ENCODE peak calls at places on chromosomes 11 and 22, in nine cellular contexts. I, R, D, W, N, K, A, M and S are unnamed samples.

GRCh38 chr22:25113316-25113721 is 86.3 kb upstream of the CRYBB3 start:
- DNase-seq in A (no peak), K (no peak), I (no peak), M (no peak), W (no peak), R (no peak), N (no peak), D (no peak), S (no peak)

GRCh38 chr11:48006301-48006992 is 26.1 kb downstream of the PTPRJ start:
- DNase-seq in D (no peak), A (no peak), I (no peak), K (no peak), N (no peak), R (peak), W (no peak), M (no peak), S (no peak)

GRCh38 chr22:32794449-32795213 is 6.9 kb upstream of the TIMP3 start:
- DNase-seq in D (no peak), N (no peak), A (peak), W (no peak), I (peak), R (no peak), K (no peak), M (no peak), S (no peak)

GRCh38 chr11:2273311-2273710 is 2.9 kb upstream of the ASCL2 start:
- DNase-seq in D (no peak), A (no peak), N (no peak), M (peak), W (no peak), K (no peak), I (no peak), R (no peak), S (no peak)

GRCh38 chr22:50308986-50309600 is 1.6 kb upstream of the PLXNB2 start:
- DNase-seq in M (no peak), D (no peak), A (no peak), K (no peak), I (no peak), N (no peak), W (no peak), R (no peak), S (no peak)

GRCh38 chr11:1837171-1838076 is 1.4 kb upstream of the TNNI2 start:
- DNase-seq in A (peak), R (peak), M (peak), K (peak), I (no peak), D (peak), W (peak), N (peak), S (peak)

GRCh38 chr11:44561275-44561781 is 4.1 kb upstream of the CD82 start:
- DNase-seq in R (no peak), D (no peak), A (no peak), W (no peak), N (no peak), M (no peak), K (no peak), I (no peak), S (no peak)

GRCh38 chr11:69207165-69207889 is 51.6 kb downstream of the SMIM38 start:
- DNase-seq in D (no peak), A (no peak), N (no peak), R (no peak), K (no peak), W (no peak), M (no peak), I (no peak), S (no peak)

GRCh38 chr22:20130739-20131592 is 638 bp upstream of the ZDHHC8 start:
- DNase-seq in K (peak), A (peak), D (peak), I (peak), R (peak), W (peak), M (peak), N (peak), S (peak)

GRCh38 chr11:69913591-69914285 is 94.5 kb upstream of the FGF3 start:
- DNase-seq in M (no peak), N (no peak), I (no peak), W (no peak), A (no peak), K (no peak), D (peak), R (no peak), S (no peak)

GRCh38 chr11:119433369-119433749 is 10.4 kb upstream of the THY1 start:
- DNase-seq in I (no peak), R (no peak), K (no peak), M (no peak), N (peak), A (no peak), W (no peak), D (no peak), S (no peak)

GRCh38 chr11:117930668-117931330 is 1.6 kb upstream of the TMPRSS13 start:
- DNase-seq in D (no peak), R (no peak), M (no peak), W (no peak), I (no peak), N (no peak), A (no peak), K (peak), S (no peak)